ENCODE peak calls at places on chromosomes 16 and 17, in five cellular contexts. M is PC-9, Z is H1, V is HCEC 1CT, F is kidney epithelial cell. L is an unnamed sample.
A peak's percentile ranks its signal among the peaks of the same experiment; 100 is the strongest.

GRCh38 chr17:7932949-7933348 is 943 bp downstream of the CNTROB start:
- DNase-seq in Z (peak; percentile 46), F (no peak), M (peak; percentile 49), V (peak; percentile 55), L (peak; percentile 90)

GRCh38 chr17:18117974-18118632 is 9.5 kb downstream of the MYO15A start:
- DNase-seq in M (no peak), V (no peak), Z (no peak), F (no peak), L (no peak)

GRCh38 chr16:49674255-49674980 is 181.5 kb downstream of the ZNF423 start:
- DNase-seq in V (no peak), F (no peak), M (no peak), Z (no peak), L (no peak)

GRCh38 chr17:2388705-2389099 is 12.2 kb downstream of the MNT start:
- DNase-seq in F (no peak), V (no peak), Z (no peak), M (no peak), L (no peak)

GRCh38 chr17:76072149-76072858 is at the start of gene SRP68:
- DNase-seq in Z (peak; percentile 91), M (peak; percentile 72), F (peak; percentile 86), V (peak; percentile 92), L (peak; percentile 93)

GRCh38 chr16:19513377-19514053 is 8.4 kb downstream of the GDE1 start:
- DNase-seq in V (no peak), Z (no peak), M (peak; percentile 60), F (no peak), L (no peak)

GRCh38 chr17:33002245-33002644 is 10.6 kb downstream of the SPACA3 start:
- DNase-seq in F (no peak), V (no peak), Z (no peak), M (no peak), L (no peak)

GRCh38 chr16:4392382-4393242 is 21.0 kb downstream of the VASN start:
- DNase-seq in M (no peak), Z (peak; percentile 89), F (no peak), V (peak; percentile 61), L (no peak)

GRCh38 chr16:87006789-87007745 is 310.1 kb downstream of the C16orf95 start:
- DNase-seq in M (no peak), V (peak; percentile 33), Z (no peak), F (no peak), L (no peak)

GRCh38 chr16:24540575-24541240 is 1.3 kb downstream of the RBBP6 start:
- DNase-seq in F (no peak), M (no peak), V (peak; percentile 27), Z (no peak), L (peak; percentile 61)

GRCh38 chr16:73204359-73205152 is 156.6 kb upstream of the ZFHX3 start:
- DNase-seq in Z (no peak), V (no peak), M (no peak), F (no peak), L (no peak)

GRCh38 chr17:63698381-63698885 is 1.5 kb downstream of the LIMD2 start:
- DNase-seq in M (no peak), V (no peak), Z (peak; percentile 57), F (no peak), L (no peak)

GRCh38 chr17:70968302-70968701 is 799.0 kb downstream of the KCNJ2 start:
- DNase-seq in Z (no peak), F (no peak), M (no peak), V (peak; percentile 55), L (no peak)

L was measured in RKO.